ENCODE peak calls at places on chromosomes 3 and 15, in nine cellular contexts. One of them, this sample, is unnamed.

GRCh38 chr15:49888341-49888693 is 230.7 kb downstream of the ATP8B4 start:
- DNase-seq in uterus: no peak
- DNase-seq in thoracic aorta: no peak
- DNase-seq in body of pancreas: no peak
- DNase-seq in astrocyte: no peak
- DNase-seq in transverse colon: no peak
- DNase-seq in stomach: no peak
- DNase-seq in left ventricle myocardium inferior: no peak
- DNase-seq in IMR-90: no peak
- DNase-seq in this sample: no peak

GRCh38 chr15:57784081-57784488 is 77.6 kb downstream of the POLR2M start:
- DNase-seq in uterus: no peak
- DNase-seq in thoracic aorta: no peak
- DNase-seq in body of pancreas: no peak
- DNase-seq in astrocyte: no peak
- DNase-seq in transverse colon: no peak
- DNase-seq in stomach: no peak
- DNase-seq in left ventricle myocardium inferior: peak
- DNase-seq in IMR-90: no peak
- DNase-seq in this sample: no peak

GRCh38 chr3:64224826-64225606 is at the start of gene PRICKLE2:
- DNase-seq in uterus: peak
- DNase-seq in thoracic aorta: peak
- DNase-seq in body of pancreas: peak
- DNase-seq in astrocyte: peak
- DNase-seq in transverse colon: peak
- DNase-seq in stomach: peak
- DNase-seq in left ventricle myocardium inferior: peak
- DNase-seq in IMR-90: peak
- DNase-seq in this sample: no peak

GRCh38 chr15:88454867-88455810 is 12.0 kb downstream of the MRPL46 start:
- DNase-seq in uterus: peak
- DNase-seq in thoracic aorta: no peak
- DNase-seq in body of pancreas: peak
- DNase-seq in astrocyte: peak
- DNase-seq in transverse colon: peak
- DNase-seq in stomach: peak
- DNase-seq in left ventricle myocardium inferior: peak
- DNase-seq in IMR-90: peak
- DNase-seq in this sample: peak

GRCh38 chr3:16085410-16085809 is 89.1 kb upstream of the GALNT15 start:
- DNase-seq in uterus: no peak
- DNase-seq in thoracic aorta: no peak
- DNase-seq in body of pancreas: no peak
- DNase-seq in astrocyte: no peak
- DNase-seq in transverse colon: no peak
- DNase-seq in stomach: no peak
- DNase-seq in left ventricle myocardium inferior: no peak
- DNase-seq in IMR-90: no peak
- DNase-seq in this sample: no peak

GRCh38 chr15:39172380-39173281 is 408.2 kb upstream of the THBS1 start:
- DNase-seq in uterus: peak
- DNase-seq in thoracic aorta: no peak
- DNase-seq in body of pancreas: peak
- DNase-seq in astrocyte: peak
- DNase-seq in transverse colon: no peak
- DNase-seq in stomach: no peak
- DNase-seq in left ventricle myocardium inferior: peak
- DNase-seq in IMR-90: peak
- DNase-seq in this sample: no peak

GRCh38 chr3:28934135-28934813 is 346.6 kb upstream of the RBMS3 start:
- DNase-seq in uterus: no peak
- DNase-seq in thoracic aorta: no peak
- DNase-seq in body of pancreas: no peak
- DNase-seq in astrocyte: no peak
- DNase-seq in transverse colon: no peak
- DNase-seq in stomach: no peak
- DNase-seq in left ventricle myocardium inferior: no peak
- DNase-seq in IMR-90: no peak
- DNase-seq in this sample: no peak

GRCh38 chr3:98730338-98730737 is 32.8 kb upstream of the ST3GAL6 start:
- DNase-seq in uterus: no peak
- DNase-seq in thoracic aorta: no peak
- DNase-seq in body of pancreas: no peak
- DNase-seq in astrocyte: peak
- DNase-seq in transverse colon: no peak
- DNase-seq in stomach: no peak
- DNase-seq in left ventricle myocardium inferior: no peak
- DNase-seq in IMR-90: no peak
- DNase-seq in this sample: no peak

GRCh38 chr3:131216801-131217200 is 164.8 kb upstream of the NUDT16 start:
- DNase-seq in uterus: no peak
- DNase-seq in thoracic aorta: peak
- DNase-seq in body of pancreas: no peak
- DNase-seq in astrocyte: peak
- DNase-seq in transverse colon: no peak
- DNase-seq in stomach: peak
- DNase-seq in left ventricle myocardium inferior: no peak
- DNase-seq in IMR-90: peak
- DNase-seq in this sample: no peak

GRCh38 chr15:39587291-39587909 is 6.5 kb downstream of the THBS1 start:
- DNase-seq in uterus: no peak
- DNase-seq in thoracic aorta: no peak
- DNase-seq in body of pancreas: no peak
- DNase-seq in astrocyte: no peak
- DNase-seq in transverse colon: peak
- DNase-seq in stomach: no peak
- DNase-seq in left ventricle myocardium inferior: no peak
- DNase-seq in IMR-90: peak
- DNase-seq in this sample: no peak

GRCh38 chr3:186219211-186219638 is 110.3 kb upstream of the ETV5 start:
- DNase-seq in uterus: no peak
- DNase-seq in thoracic aorta: no peak
- DNase-seq in body of pancreas: no peak
- DNase-seq in astrocyte: no peak
- DNase-seq in transverse colon: no peak
- DNase-seq in stomach: no peak
- DNase-seq in left ventricle myocardium inferior: peak
- DNase-seq in IMR-90: no peak
- DNase-seq in this sample: no peak

GRCh38 chr3:138396752-138397410 is 37.5 kb upstream of the ESYT3 start:
- DNase-seq in uterus: no peak
- DNase-seq in thoracic aorta: no peak
- DNase-seq in body of pancreas: no peak
- DNase-seq in astrocyte: no peak
- DNase-seq in transverse colon: no peak
- DNase-seq in stomach: no peak
- DNase-seq in left ventricle myocardium inferior: no peak
- DNase-seq in IMR-90: no peak
- DNase-seq in this sample: no peak

GRCh38 chr3:24229468-24230263 is 265.0 kb downstream of the THRB start:
- DNase-seq in uterus: no peak
- DNase-seq in thoracic aorta: no peak
- DNase-seq in body of pancreas: no peak
- DNase-seq in astrocyte: no peak
- DNase-seq in transverse colon: no peak
- DNase-seq in stomach: no peak
- DNase-seq in left ventricle myocardium inferior: no peak
- DNase-seq in IMR-90: no peak
- DNase-seq in this sample: no peak

GRCh38 chr3:65666426-65667091 is 372.2 kb downstream of the MAGI1 start:
- DNase-seq in uterus: no peak
- DNase-seq in thoracic aorta: no peak
- DNase-seq in body of pancreas: no peak
- DNase-seq in astrocyte: peak
- DNase-seq in transverse colon: no peak
- DNase-seq in stomach: no peak
- DNase-seq in left ventricle myocardium inferior: no peak
- DNase-seq in IMR-90: peak
- DNase-seq in this sample: no peak

GRCh38 chr15:28123408-28124023 is 24.4 kb upstream of the OCA2 start:
- DNase-seq in uterus: no peak
- DNase-seq in thoracic aorta: no peak
- DNase-seq in body of pancreas: peak
- DNase-seq in astrocyte: peak
- DNase-seq in transverse colon: peak
- DNase-seq in stomach: peak
- DNase-seq in left ventricle myocardium inferior: peak
- DNase-seq in IMR-90: peak
- DNase-seq in this sample: peak

GRCh38 chr3:192033246-192033645 is 572.3 kb downstream of the PYDC2 start:
- DNase-seq in uterus: no peak
- DNase-seq in thoracic aorta: no peak
- DNase-seq in body of pancreas: no peak
- DNase-seq in astrocyte: peak
- DNase-seq in transverse colon: no peak
- DNase-seq in stomach: no peak
- DNase-seq in left ventricle myocardium inferior: no peak
- DNase-seq in IMR-90: no peak
- DNase-seq in this sample: no peak
- TF ChIP-seq CTCF in uterus: no peak
- TF ChIP-seq CTCF in thoracic aorta: no peak
- TF ChIP-seq CTCF in body of pancreas: no peak
- TF ChIP-seq CTCF in astrocyte: no peak
- TF ChIP-seq CTCF in transverse colon: no peak
- TF ChIP-seq CTCF in stomach: no peak
- TF ChIP-seq CTCF in left ventricle myocardium inferior: no peak
- TF ChIP-seq CTCF in IMR-90: no peak
- TF ChIP-seq CTCF in this sample: no peak

GRCh38 chr3:46545695-46546630 is 20.1 kb downstream of the LRRC2 start:
- DNase-seq in uterus: no peak
- DNase-seq in thoracic aorta: no peak
- DNase-seq in body of pancreas: no peak
- DNase-seq in astrocyte: no peak
- DNase-seq in transverse colon: no peak
- DNase-seq in stomach: no peak
- DNase-seq in left ventricle myocardium inferior: no peak
- DNase-seq in IMR-90: no peak
- DNase-seq in this sample: no peak

GRCh38 chr3:46542801-46543201 is 23.3 kb downstream of the LRRC2 start:
- DNase-seq in uterus: no peak
- DNase-seq in thoracic aorta: no peak
- DNase-seq in body of pancreas: no peak
- DNase-seq in astrocyte: no peak
- DNase-seq in transverse colon: no peak
- DNase-seq in stomach: no peak
- DNase-seq in left ventricle myocardium inferior: peak
- DNase-seq in IMR-90: no peak
- DNase-seq in this sample: peak

GRCh38 chr3:46546896-46547440 is 19.1 kb downstream of the LRRC2 start:
- DNase-seq in uterus: no peak
- DNase-seq in thoracic aorta: no peak
- DNase-seq in body of pancreas: no peak
- DNase-seq in astrocyte: no peak
- DNase-seq in transverse colon: no peak
- DNase-seq in stomach: no peak
- DNase-seq in left ventricle myocardium inferior: no peak
- DNase-seq in IMR-90: peak
- DNase-seq in this sample: no peak

GRCh38 chr3:46542344-46542743 is 23.8 kb downstream of the LRRC2 start:
- DNase-seq in uterus: no peak
- DNase-seq in thoracic aorta: no peak
- DNase-seq in body of pancreas: no peak
- DNase-seq in astrocyte: no peak
- DNase-seq in transverse colon: no peak
- DNase-seq in stomach: no peak
- DNase-seq in left ventricle myocardium inferior: no peak
- DNase-seq in IMR-90: peak
- DNase-seq in this sample: peak

DNA sequence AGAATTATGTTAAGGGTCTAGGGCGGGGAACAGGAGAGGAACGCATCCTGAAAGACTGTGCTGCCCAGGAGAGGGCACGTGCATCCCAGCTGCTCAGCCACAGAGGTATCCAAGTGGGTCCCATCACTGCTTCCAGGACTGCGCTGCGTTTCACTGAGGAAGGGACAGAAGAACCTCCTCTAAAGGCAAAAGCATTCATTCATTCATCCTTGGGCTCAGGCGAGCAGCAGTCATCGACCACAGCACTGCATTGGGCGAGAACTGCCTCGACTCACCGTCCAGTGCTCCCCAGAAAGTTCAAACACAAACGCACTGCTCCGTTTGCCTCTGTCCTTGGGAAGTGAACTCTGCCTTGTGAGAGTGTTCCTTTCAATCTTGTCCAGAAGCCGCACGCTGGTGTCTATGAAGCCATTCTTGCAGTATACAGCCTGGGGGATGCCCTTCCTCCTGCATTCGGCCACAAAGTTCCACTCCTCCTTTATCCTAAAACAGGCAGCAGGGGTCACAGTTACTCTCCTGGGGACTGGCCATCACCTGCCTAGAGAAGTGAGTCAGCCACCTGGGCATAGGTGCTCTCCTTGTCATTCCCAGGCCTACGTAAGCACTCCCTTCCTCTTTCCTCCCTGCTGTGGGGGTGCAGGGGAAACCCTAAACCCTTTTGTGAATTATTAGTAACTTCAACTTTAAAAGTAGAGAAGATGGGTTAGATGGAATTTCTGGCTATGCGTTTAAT is 21.2 kb downstream of the LRRC2 start:
- DNase-seq in uterus: no peak
- DNase-seq in thoracic aorta: no peak
- DNase-seq in body of pancreas: no peak
- DNase-seq in astrocyte: no peak
- DNase-seq in transverse colon: no peak
- DNase-seq in stomach: no peak
- DNase-seq in left ventricle myocardium inferior: no peak
- DNase-seq in IMR-90: no peak
- DNase-seq in this sample: no peak
- H3K27ac ChIP-seq in uterus: no peak
- H3K27ac ChIP-seq in thoracic aorta: no peak
- H3K27ac ChIP-seq in body of pancreas: no peak
- H3K27ac ChIP-seq in astrocyte: no peak
- H3K27ac ChIP-seq in transverse colon: no peak
- H3K27ac ChIP-seq in stomach: no peak
- H3K27ac ChIP-seq in left ventricle myocardium inferior: no peak
- H3K27ac ChIP-seq in IMR-90: no peak
- H3K27ac ChIP-seq in this sample: no peak

GRCh38 chr15:64045106-64045435 is 1.2 kb downstream of the DAPK2 start:
- DNase-seq in uterus: no peak
- DNase-seq in thoracic aorta: no peak
- DNase-seq in body of pancreas: no peak
- DNase-seq in astrocyte: no peak
- DNase-seq in transverse colon: no peak
- DNase-seq in stomach: no peak
- DNase-seq in left ventricle myocardium inferior: no peak
- DNase-seq in IMR-90: no peak
- DNase-seq in this sample: peak
- H3K4me3 ChIP-seq in uterus: no peak
- H3K4me3 ChIP-seq in thoracic aorta: no peak
- H3K4me3 ChIP-seq in body of pancreas: no peak
- H3K4me3 ChIP-seq in astrocyte: no peak
- H3K4me3 ChIP-seq in transverse colon: no peak
- H3K4me3 ChIP-seq in stomach: no peak
- H3K4me3 ChIP-seq in left ventricle myocardium inferior: peak
- H3K4me3 ChIP-seq in IMR-90: no peak
- H3K4me3 ChIP-seq in this sample: peak

GRCh38 chr3:48664313-48664644 is 1.6 kb upstream of the CELSR3 start:
- DNase-seq in uterus: no peak
- DNase-seq in thoracic aorta: no peak
- DNase-seq in body of pancreas: no peak
- DNase-seq in astrocyte: no peak
- DNase-seq in transverse colon: no peak
- DNase-seq in stomach: no peak
- DNase-seq in left ventricle myocardium inferior: no peak
- DNase-seq in IMR-90: no peak
- DNase-seq in this sample: no peak
- TF ChIP-seq CTCF in uterus: no peak
- TF ChIP-seq CTCF in thoracic aorta: peak
- TF ChIP-seq CTCF in body of pancreas: no peak
- TF ChIP-seq CTCF in astrocyte: no peak
- TF ChIP-seq CTCF in transverse colon: no peak
- TF ChIP-seq CTCF in stomach: peak
- TF ChIP-seq CTCF in left ventricle myocardium inferior: peak
- TF ChIP-seq CTCF in IMR-90: no peak
- TF ChIP-seq CTCF in this sample: no peak

GRCh38 chr3:156148345-156148945 is 28.1 kb downstream of the KCNAB1 start:
- DNase-seq in uterus: no peak
- DNase-seq in thoracic aorta: no peak
- DNase-seq in body of pancreas: no peak
- DNase-seq in astrocyte: peak
- DNase-seq in transverse colon: no peak
- DNase-seq in stomach: no peak
- DNase-seq in left ventricle myocardium inferior: no peak
- DNase-seq in IMR-90: no peak
- DNase-seq in this sample: no peak
- H3K27ac ChIP-seq in uterus: peak
- H3K27ac ChIP-seq in thoracic aorta: peak
- H3K27ac ChIP-seq in body of pancreas: peak
- H3K27ac ChIP-seq in astrocyte: no peak
- H3K27ac ChIP-seq in transverse colon: peak
- H3K27ac ChIP-seq in stomach: peak
- H3K27ac ChIP-seq in left ventricle myocardium inferior: peak
- H3K27ac ChIP-seq in IMR-90: no peak
- H3K27ac ChIP-seq in this sample: no peak